ENCODE peak calls at places on chromosomes 1 and 21, in four cellular contexts. One of them, this sample, is unnamed.

GRCh38 chr1:26785611-26786436 is 1.9 kb upstream of the PIGV start:
- DNase-seq in transverse colon: peak; percentile 28
- DNase-seq in CD8-positive, alpha-beta T cell: no peak
- DNase-seq in CD8-positive, alpha-beta memory T cell: no peak
- DNase-seq in this sample: no peak

GRCh38 chr1:163076981-163077761 is 8.0 kb downstream of the RGS4 start:
- DNase-seq in transverse colon: no peak
- DNase-seq in CD8-positive, alpha-beta memory T cell: no peak
- DNase-seq in CD8-positive, alpha-beta T cell: no peak
- DNase-seq in this sample: no peak

GRCh38 chr1:63892632-63893395 is 119.0 kb downstream of the ROR1 start:
- DNase-seq in CD8-positive, alpha-beta T cell: no peak
- DNase-seq in transverse colon: peak; percentile 26
- DNase-seq in CD8-positive, alpha-beta memory T cell: no peak
- DNase-seq in this sample: peak; percentile 83

GRCh38 chr1:69524010-69524409 is 43.7 kb upstream of the LRRC7 start:
- DNase-seq in CD8-positive, alpha-beta memory T cell: no peak
- DNase-seq in CD8-positive, alpha-beta T cell: no peak
- DNase-seq in transverse colon: no peak
- DNase-seq in this sample: no peak

GRCh38 chr1:5936621-5937372 is 55.4 kb downstream of the NPHP4 start:
- DNase-seq in CD8-positive, alpha-beta memory T cell: no peak
- DNase-seq in transverse colon: no peak
- DNase-seq in CD8-positive, alpha-beta T cell: no peak
- DNase-seq in this sample: no peak

GRCh38 chr21:26710155-26710554 is 135.1 kb downstream of the ADAMTS1 start:
- DNase-seq in transverse colon: no peak
- DNase-seq in CD8-positive, alpha-beta T cell: no peak
- DNase-seq in CD8-positive, alpha-beta memory T cell: no peak
- DNase-seq in this sample: no peak

GRCh38 chr1:234337233-234337632 is 36.0 kb upstream of the COA6 start:
- DNase-seq in CD8-positive, alpha-beta memory T cell: no peak
- DNase-seq in transverse colon: no peak
- DNase-seq in CD8-positive, alpha-beta T cell: no peak
- DNase-seq in this sample: no peak

GRCh38 chr1:151905070-151905442 is 4.3 kb downstream of the THEM4 start:
- DNase-seq in CD8-positive, alpha-beta T cell: peak; percentile 80
- DNase-seq in transverse colon: no peak
- DNase-seq in CD8-positive, alpha-beta memory T cell: peak; percentile 66
- DNase-seq in this sample: no peak

GRCh38 chr1:165671531-165671930 is 26.8 kb downstream of the ALDH9A1 start:
- DNase-seq in CD8-positive, alpha-beta T cell: no peak
- DNase-seq in transverse colon: no peak
- DNase-seq in CD8-positive, alpha-beta memory T cell: no peak
- DNase-seq in this sample: no peak

GRCh38 chr1:44515416-44515815 is 110.4 kb downstream of the RNF220 start:
- DNase-seq in CD8-positive, alpha-beta T cell: no peak
- DNase-seq in CD8-positive, alpha-beta memory T cell: no peak
- DNase-seq in transverse colon: no peak
- DNase-seq in this sample: peak; percentile 62

GRCh38 chr1:25054526-25054925 is 124.5 kb upstream of the RUNX3 start:
- DNase-seq in CD8-positive, alpha-beta memory T cell: peak; percentile 21
- DNase-seq in transverse colon: no peak
- DNase-seq in CD8-positive, alpha-beta T cell: no peak
- DNase-seq in this sample: no peak

GRCh38 chr1:8604041-8604942 is 213.1 kb downstream of the RERE start:
- DNase-seq in CD8-positive, alpha-beta memory T cell: no peak
- DNase-seq in CD8-positive, alpha-beta T cell: no peak
- DNase-seq in transverse colon: no peak
- DNase-seq in this sample: no peak

GRCh38 chr1:247338723-247339270 is 7.1 kb upstream of the ZNF496 start:
- DNase-seq in CD8-positive, alpha-beta T cell: no peak
- DNase-seq in transverse colon: no peak
- DNase-seq in CD8-positive, alpha-beta memory T cell: no peak
- DNase-seq in this sample: no peak

GRCh38 chr1:167518331-167518700 is at the start of gene CD247:
- DNase-seq in transverse colon: peak; percentile 29
- DNase-seq in CD8-positive, alpha-beta memory T cell: peak; percentile 87
- DNase-seq in CD8-positive, alpha-beta T cell: peak; percentile 84
- DNase-seq in this sample: no peak

DNA sequence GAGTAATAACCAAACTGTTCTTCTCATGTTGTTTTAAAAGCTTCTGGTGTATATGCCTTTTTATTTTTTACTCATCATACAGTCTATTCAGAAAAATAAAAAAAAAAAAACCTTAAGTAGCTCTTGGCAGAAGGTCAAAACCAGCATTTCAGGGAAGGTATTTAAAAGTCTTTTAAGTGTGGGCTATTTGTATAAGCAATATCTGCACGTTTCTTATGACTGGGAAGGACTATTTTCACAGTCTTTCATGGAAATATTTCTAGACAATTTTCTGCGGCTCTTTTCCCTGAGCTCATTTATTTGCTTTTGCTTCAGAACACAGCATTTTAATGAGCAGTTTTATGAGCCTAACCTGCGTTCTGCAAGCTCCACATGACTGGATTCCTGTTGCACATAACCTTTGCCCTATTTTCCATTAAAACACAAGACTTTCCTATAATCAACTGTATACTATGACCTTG is 60.9 kb upstream of the C1orf105 start:
- DNase-seq in transverse colon: no peak
- DNase-seq in CD8-positive, alpha-beta memory T cell: no peak
- DNase-seq in CD8-positive, alpha-beta T cell: no peak
- DNase-seq in this sample: no peak
- H3K4me1 ChIP-seq in transverse colon: peaks cover 69% of the 10 kb centered on the region
- H3K4me1 ChIP-seq in CD8-positive, alpha-beta memory T cell: peaks cover 40% of the 10 kb centered on the region
- H3K4me1 ChIP-seq in CD8-positive, alpha-beta T cell: peaks cover 35% of the 10 kb centered on the region
- H3K4me1 ChIP-seq in this sample: peaks cover 54% of the 10 kb centered on the region

GRCh38 chr1:21293537-21294265 is 3.4 kb upstream of the ECE1 start:
- DNase-seq in CD8-positive, alpha-beta memory T cell: peak; percentile 82
- DNase-seq in transverse colon: no peak
- DNase-seq in CD8-positive, alpha-beta T cell: peak; percentile 69
- DNase-seq in this sample: no peak
- H3K4me1 ChIP-seq in CD8-positive, alpha-beta memory T cell: peaks cover 82% of the 10 kb centered on the region
- H3K4me1 ChIP-seq in transverse colon: peaks cover 77% of the 10 kb centered on the region
- H3K4me1 ChIP-seq in CD8-positive, alpha-beta T cell: peaks cover 80% of the 10 kb centered on the region
- H3K4me1 ChIP-seq in this sample: peaks cover 34% of the 10 kb centered on the region

DNA sequence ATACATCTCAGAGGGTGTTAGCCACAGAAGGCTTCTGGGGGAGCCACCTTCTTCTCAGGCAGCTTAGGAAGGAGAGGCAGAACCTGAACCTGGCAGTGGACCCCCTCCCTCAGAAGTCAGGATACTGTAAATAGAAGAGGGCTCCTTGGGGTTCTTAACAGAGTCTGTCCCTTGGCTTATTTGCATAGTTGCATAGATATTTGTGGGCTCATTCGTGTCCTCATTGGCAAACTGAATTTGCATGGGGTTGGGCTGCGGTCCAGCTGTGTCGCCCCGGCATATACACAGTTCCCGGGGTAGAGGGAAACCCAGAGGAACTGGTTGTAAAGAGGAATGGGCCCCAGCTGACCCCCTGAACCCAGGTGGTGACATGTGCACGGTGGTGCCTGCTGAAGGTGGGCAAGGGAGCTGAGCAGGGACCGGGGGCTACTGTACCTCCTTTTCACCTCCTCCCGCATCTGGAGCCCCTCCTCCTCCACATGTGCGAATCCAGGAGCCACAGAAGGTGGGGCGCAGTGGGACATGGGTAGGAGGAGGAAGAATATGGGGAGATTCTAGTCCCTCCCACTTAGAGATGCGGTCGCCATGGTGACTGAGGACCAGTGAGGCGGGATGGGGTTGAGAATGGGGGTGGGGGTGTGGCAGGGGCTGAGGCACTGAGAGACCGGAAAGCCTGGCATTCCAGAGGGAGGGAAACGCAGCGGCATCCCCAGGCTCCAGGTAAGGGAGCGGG is 3.8 kb upstream of the SEMA4A start:
- DNase-seq in CD8-positive, alpha-beta T cell: no peak
- DNase-seq in CD8-positive, alpha-beta memory T cell: no peak
- DNase-seq in transverse colon: peak; percentile 58
- DNase-seq in this sample: no peak
- H3K4me1 ChIP-seq in CD8-positive, alpha-beta T cell: peaks cover 19% of the 10 kb centered on the region
- H3K4me1 ChIP-seq in CD8-positive, alpha-beta memory T cell: peaks cover 8% of the 10 kb centered on the region
- H3K4me1 ChIP-seq in transverse colon: peaks cover 23% of the 10 kb centered on the region
- H3K4me1 ChIP-seq in this sample: peaks cover 15% of the 10 kb centered on the region

DNA sequence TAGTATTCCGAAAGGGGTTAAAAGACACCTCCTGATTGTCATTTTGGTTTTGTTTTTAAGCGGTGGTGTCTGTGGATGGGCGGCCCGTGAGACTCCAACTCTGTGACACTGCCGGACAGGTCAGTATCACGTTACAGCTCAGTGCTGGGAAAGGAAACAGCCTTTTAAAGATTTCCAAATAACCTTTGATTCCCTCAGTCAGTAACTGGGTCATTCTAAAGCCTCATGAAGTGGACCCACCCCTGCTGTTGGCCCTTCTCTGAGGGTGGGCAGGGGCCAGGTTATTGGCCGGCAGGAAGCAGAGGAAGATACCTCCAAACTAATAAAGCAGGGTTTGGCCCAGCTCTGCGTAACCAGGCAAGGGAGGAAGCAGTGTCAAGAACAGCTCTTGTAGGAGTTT is 2.3 kb downstream of the RHOU start:
- DNase-seq in CD8-positive, alpha-beta T cell: no peak
- DNase-seq in transverse colon: peak; percentile 39
- DNase-seq in CD8-positive, alpha-beta memory T cell: no peak
- DNase-seq in this sample: no peak
- H3K4me1 ChIP-seq in CD8-positive, alpha-beta T cell: peaks cover 4% of the 10 kb centered on the region
- H3K4me1 ChIP-seq in transverse colon: peaks cover 45% of the 10 kb centered on the region
- H3K4me1 ChIP-seq in CD8-positive, alpha-beta memory T cell: no peaks in the 10 kb centered on the region
- H3K4me1 ChIP-seq in this sample: no peaks in the 10 kb centered on the region

GRCh38 chr1:164644268-164644667 is 85.3 kb downstream of the PBX1 start:
- DNase-seq in CD8-positive, alpha-beta memory T cell: no peak
- DNase-seq in transverse colon: no peak
- DNase-seq in CD8-positive, alpha-beta T cell: no peak
- DNase-seq in this sample: no peak
- H3K4me1 ChIP-seq in CD8-positive, alpha-beta memory T cell: no peaks in the 10 kb centered on the region
- H3K4me1 ChIP-seq in transverse colon: peaks cover 61% of the 10 kb centered on the region
- H3K4me1 ChIP-seq in CD8-positive, alpha-beta T cell: no peaks in the 10 kb centered on the region
- H3K4me1 ChIP-seq in this sample: peaks cover 80% of the 10 kb centered on the region